ENCODE peak calls at places on chromosomes 6 and 20, in eight cellular contexts. T is NCI-H510A treated with DMSO at 0.1 percent for 48 hours; U is body of pancreas; Y is stimulated activated CD4-positive, alpha-beta T cell treated with anti-CD3 and anti-CD28 coated beads, Interleukin-15, amount 100 ng/mL, for 1 hour; M is astrocyte of the hippocampus; G is skeletal muscle cell; O is C1 segment of cervical spinal cord; Z is endothelial cell of umbilical vein. Q is an unnamed sample.

GRCh38 chr6:44074383-44075136 is 52.7 kb downstream of the MRPL14 start:
- DNase-seq in Y (peak), M (peak), T (no peak), O (no peak), U (peak), G (no peak), Z (peak), Q (peak)

GRCh38 chr20:5353624-5354496 is 37.1 kb upstream of the PROKR2 start:
- DNase-seq in Y (no peak), G (peak), U (no peak), M (peak), T (no peak), O (no peak), Z (peak), Q (no peak)

GRCh38 chr6:167702241-167702827 is 124.4 kb upstream of the AFDN start:
- DNase-seq in M (no peak), Y (no peak), U (no peak), O (no peak), Z (no peak), G (no peak), T (no peak), Q (no peak)

GRCh38 chr6:134979142-134979541 is 29.2 kb upstream of the ALDH8A1 start:
- DNase-seq in T (no peak), G (no peak), U (no peak), Y (peak), M (no peak), Z (no peak), O (no peak), Q (no peak)

GRCh38 chr20:11193241-11193640 is 519.4 kb upstream of the JAG1 start:
- DNase-seq in M (no peak), Z (no peak), O (no peak), U (no peak), T (no peak), Y (no peak), G (peak), Q (no peak)

GRCh38 chr6:167671977-167672687 is 154.6 kb upstream of the AFDN start:
- DNase-seq in U (no peak), G (no peak), O (no peak), Y (no peak), Z (no peak), M (no peak), T (no peak), Q (no peak)

GRCh38 chr6:135451617-135452190 is 45.8 kb downstream of the AHI1 start:
- DNase-seq in Z (peak), Y (no peak), T (peak), O (no peak), U (no peak), G (no peak), M (peak), Q (no peak)

GRCh38 chr6:110672122-110672521 is 143.1 kb downstream of the CDK19 start:
- DNase-seq in G (no peak), T (no peak), U (no peak), M (no peak), Y (no peak), Z (no peak), O (no peak), Q (no peak)

GRCh38 chr6:11224252-11224965 is 8.1 kb downstream of the NEDD9 start:
- DNase-seq in O (no peak), G (no peak), U (no peak), M (peak), T (no peak), Y (no peak), Z (peak), Q (no peak)

GRCh38 chr6:72916298-72916697 is 294.4 kb downstream of the KCNQ5 start:
- DNase-seq in U (no peak), G (no peak), M (no peak), T (no peak), Z (no peak), O (no peak), Y (no peak), Q (no peak)

Q was measured in 8988T.